ENCODE peak calls at places on chromosomes 7 and 10, in nine cellular contexts. K is A549, L is endothelial cell of umbilical vein, T is heart left ventricle, Z is sigmoid colon, W is H1, G is gastrocnemius medialis, D is transverse colon, X is body of pancreas. U is an unnamed sample.

GRCh38 chr7:152760384-152761115 is 998 bp downstream of the ACTR3B start:
- DNase-seq in T (no peak), X (no peak), D (no peak), W (no peak), K (no peak), L (peak; percentile 43), Z (no peak), G (no peak), U (no peak)

GRCh38 chr10:59513558-59513957 is 151.2 kb upstream of the FAM13C start:
- DNase-seq in D (no peak), K (no peak), Z (no peak), T (no peak), X (no peak), W (no peak), L (no peak), G (no peak), U (no peak)

GRCh38 chr10:34495938-34496337 is 319.2 kb downstream of the PARD3 start:
- DNase-seq in T (no peak), G (no peak), Z (no peak), W (no peak), L (no peak), D (no peak), K (peak; percentile 50), X (no peak), U (no peak)

GRCh38 chr7:106618480-106618879 is 42.5 kb downstream of the CCDC71L start:
- DNase-seq in K (no peak), G (no peak), L (peak; percentile 73), D (no peak), Z (no peak), W (no peak), X (peak; percentile 14), T (no peak), U (no peak)

GRCh38 chr7:155324918-155325235 is 27.2 kb downstream of the INSIG1 start:
- DNase-seq in K (no peak), W (no peak), L (no peak), G (no peak), X (no peak), T (no peak), D (no peak), Z (no peak), U (no peak)

GRCh38 chr7:40698214-40698920 is 563.6 kb downstream of the SUGCT start:
- DNase-seq in D (no peak), X (no peak), W (no peak), T (no peak), Z (no peak), K (no peak), G (no peak), L (no peak), U (no peak)

GRCh38 chr10:131211146-131211545 is 100.4 kb downstream of the TCERG1L start:
- DNase-seq in K (no peak), G (no peak), X (no peak), T (no peak), L (no peak), D (no peak), Z (no peak), W (no peak), U (no peak)

GRCh38 chr10:12162927-12163326 is 32.8 kb downstream of the NUDT5 start:
- DNase-seq in D (no peak), W (no peak), Z (no peak), T (no peak), L (no peak), K (no peak), X (no peak), G (no peak), U (no peak)

GRCh38 chr7:24706211-24707165 is 50.8 kb downstream of the GSDME start:
- DNase-seq in X (no peak), K (no peak), T (no peak), Z (no peak), L (no peak), W (no peak), D (no peak), G (no peak), U (no peak)

GRCh38 chr7:24704311-24704710 is 53.0 kb downstream of the GSDME start:
- DNase-seq in W (no peak), Z (no peak), G (no peak), X (no peak), L (no peak), K (no peak), T (no peak), D (no peak), U (no peak)

GRCh38 chr7:24708244-24708643 is 49.0 kb downstream of the GSDME start:
- DNase-seq in X (no peak), K (no peak), L (no peak), G (no peak), T (no peak), Z (no peak), W (no peak), D (no peak), U (no peak)

GRCh38 chr7:24703296-24703695 is 54.0 kb downstream of the GSDME start:
- DNase-seq in X (no peak), W (no peak), G (no peak), K (no peak), Z (no peak), L (no peak), T (no peak), D (no peak), U (no peak)

GRCh38 chr7:24705481-24705954 is 51.7 kb downstream of the GSDME start:
- DNase-seq in T (no peak), Z (no peak), G (no peak), X (no peak), W (no peak), D (no peak), K (no peak), L (no peak), U (no peak)
- TF ChIP-seq POLR2A in T (no peak), Z (no peak), G (no peak), X (no peak), W (no peak), D (no peak), K (no peak), L (no peak), U (no peak)

GRCh38 chr10:132630156-132630555 is 92.6 kb downstream of the INPP5A start:
- DNase-seq in K (no peak), W (no peak), L (no peak), G (no peak), Z (peak; percentile 55), T (no peak), D (no peak), X (peak; percentile 8), U (no peak)

GRCh38 chr10:132632851-132633684 is 95.5 kb downstream of the INPP5A start:
- DNase-seq in Z (peak; percentile 73), K (no peak), W (no peak), T (no peak), D (no peak), G (peak; percentile 14), L (no peak), X (peak; percentile 5), U (no peak)

GRCh38 chr10:132630666-132631347 is 93.2 kb downstream of the INPP5A start:
- DNase-seq in K (no peak), L (no peak), W (no peak), D (peak; percentile 49), T (peak; percentile 94), Z (peak; percentile 95), X (peak; percentile 87), G (peak; percentile 84), U (no peak)

GRCh38 chr10:132632091-132632561 is 94.5 kb downstream of the INPP5A start:
- DNase-seq in X (peak; percentile 37), K (no peak), W (no peak), T (peak; percentile 91), Z (peak; percentile 74), G (peak; percentile 87), L (no peak), D (no peak), U (no peak)

DNA sequence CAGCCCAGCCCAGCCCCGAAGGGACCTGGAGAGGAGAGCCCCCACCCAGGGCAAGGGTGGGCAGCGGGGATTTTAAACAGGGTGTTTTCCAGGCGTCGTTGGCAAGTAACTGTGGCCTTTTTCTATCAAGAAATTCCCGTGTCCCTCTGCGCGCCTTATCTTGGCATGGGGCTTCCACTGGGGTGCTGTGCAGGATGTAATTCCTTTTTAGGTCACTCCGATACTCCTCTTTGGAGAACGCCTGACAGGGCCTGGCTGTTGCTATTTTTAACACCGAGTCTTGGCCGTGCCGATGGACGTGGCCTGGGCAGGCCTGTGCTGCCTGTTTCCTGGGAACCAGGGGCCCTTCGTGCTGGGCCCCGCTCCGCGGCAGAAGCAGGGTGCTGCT is 93.8 kb downstream of the INPP5A start:
- DNase-seq in D (peak; percentile 45), X (peak; percentile 74), W (no peak), L (no peak), T (peak; percentile 90), G (peak; percentile 89), K (no peak), Z (peak; percentile 96), U (no peak)
- TF ChIP-seq POLR2A in D (no peak), X (no peak), W (no peak), L (no peak), T (no peak), G (no peak), K (no peak), Z (no peak), U (no peak)

DNA sequence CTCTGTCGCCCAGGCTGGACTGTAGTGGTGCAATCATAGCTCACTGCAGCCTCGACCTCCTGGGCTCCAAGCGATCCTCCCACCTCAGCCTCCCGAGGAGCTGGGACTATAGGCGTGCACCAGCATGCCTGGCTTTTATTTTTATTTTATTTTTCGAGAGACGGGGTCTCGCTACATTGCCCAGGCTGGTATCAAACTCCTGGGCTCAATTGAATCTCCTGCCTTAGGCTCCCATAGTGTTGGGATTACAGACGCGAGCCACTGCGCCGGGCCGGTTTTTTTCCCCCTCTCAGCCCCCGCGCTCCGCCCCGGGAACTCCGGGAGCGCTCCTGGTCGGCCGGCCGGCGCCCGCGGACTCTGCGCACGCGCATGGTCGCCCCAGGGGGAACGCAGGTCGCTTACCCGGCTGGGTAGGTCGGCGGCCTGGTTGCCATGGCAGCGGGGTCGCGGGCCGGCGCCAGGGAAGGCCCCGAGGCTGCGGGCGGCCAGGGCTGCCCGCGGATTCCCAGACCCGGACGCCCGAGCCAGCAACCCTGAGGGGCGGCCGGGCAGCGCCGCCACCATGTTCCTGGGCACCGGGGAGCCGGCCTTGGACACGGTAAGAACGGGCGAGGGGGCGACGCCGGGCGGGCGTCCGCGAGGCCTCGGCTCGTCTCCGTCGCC is at the start of gene IQCE:
- DNase-seq in L (peak; percentile 87), D (peak; percentile 95), T (peak; percentile 95), X (peak; percentile 97), G (peak; percentile 92), Z (peak; percentile 97), K (peak; percentile 90), W (peak; percentile 64), U (no peak)
- TF ChIP-seq POLR2A in L (peak; percentile 51), D (no peak), T (no peak), X (peak; percentile 29), G (no peak), Z (no peak), K (peak; percentile 25), W (no peak), U (no peak)

DNA sequence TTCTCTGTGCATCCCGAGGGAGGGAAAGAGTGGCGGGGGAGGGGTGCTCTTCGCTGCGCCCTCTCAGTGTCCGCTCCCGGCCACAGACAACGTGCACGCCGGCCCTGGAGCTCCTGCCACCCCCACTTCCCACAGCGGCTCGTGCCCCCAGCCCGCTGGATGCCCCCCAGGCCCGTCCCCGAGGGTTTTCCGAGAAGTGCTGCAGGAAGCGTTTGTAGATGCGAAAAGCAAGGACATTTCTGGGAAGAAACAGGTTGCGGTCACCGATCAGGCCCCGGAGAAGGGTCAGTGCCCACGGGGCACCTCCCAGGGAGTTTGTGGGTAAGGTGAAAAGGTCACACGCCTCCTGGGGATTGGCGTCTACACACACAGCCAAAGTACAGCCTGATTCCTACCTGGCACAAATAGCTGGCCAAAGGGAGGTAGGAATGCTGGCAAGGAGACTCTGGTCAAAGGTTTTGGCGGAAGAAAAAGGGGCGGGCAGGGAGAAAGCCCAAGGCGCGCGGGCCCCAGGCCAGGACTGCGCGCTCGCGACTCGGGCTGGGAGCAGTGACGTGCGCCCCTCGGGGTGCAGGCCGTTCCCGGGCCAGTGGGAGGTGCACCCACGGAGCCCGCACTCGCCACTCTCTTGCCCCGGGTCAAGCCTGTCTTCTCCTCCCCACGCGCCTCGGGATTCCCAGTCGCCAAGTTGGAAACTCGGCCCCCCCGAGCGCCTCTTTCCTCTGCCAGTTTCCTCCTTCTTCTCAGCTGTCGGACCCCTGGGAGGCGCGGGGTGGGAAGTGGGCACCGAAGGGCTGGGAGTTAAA is 1.5 kb upstream of the NRP1 start:
- DNase-seq in L (peak; percentile 36), T (peak; percentile 87), W (no peak), D (peak; percentile 69), K (peak; percentile 95), G (peak; percentile 36), X (peak; percentile 81), Z (peak; percentile 84), U (no peak)
- TF ChIP-seq POLR2A in L (no peak), T (no peak), W (no peak), D (peak; percentile 35), K (peak; percentile 50), G (peak; percentile 48), X (peak; percentile 85), Z (no peak), U (peak; percentile 38)

U was measured in esophagus squamous epithelium.